ENCODE peak calls at places on chromosomes 2 and 18, in eight cellular contexts. F is H54, V is breast epithelium, B is adrenal gland, L is IMR-90, H is ovary, X is heart left ventricle, K is H1. P is an unnamed sample.

GRCh38 chr2:88658890-88659881 is 31.9 kb upstream of the EIF2AK3 start:
- DNase-seq in F (peak), V (peak), B (peak), L (peak), H (no peak), X (peak), K (no peak), P (peak)

GRCh38 chr18:46759885-46760284 is 3.0 kb upstream of the ST8SIA5 start:
- DNase-seq in F (no peak), V (no peak), B (no peak), L (no peak), H (no peak), X (no peak), K (no peak), P (no peak)

GRCh38 chr2:118814368-118814767 is 33.1 kb downstream of the EN1 start:
- DNase-seq in F (no peak), V (no peak), B (no peak), L (no peak), H (no peak), X (no peak), K (no peak), P (no peak)

GRCh38 chr18:55833543-55833942 is 245.6 kb upstream of the TCF4 start:
- DNase-seq in F (peak), V (no peak), B (no peak), L (peak), H (no peak), X (no peak), K (no peak), P (no peak)

GRCh38 chr2:207252979-207253640 is 87.4 kb upstream of the KLF7 start:
- DNase-seq in F (no peak), V (no peak), B (peak), L (peak), H (no peak), X (no peak), K (no peak), P (no peak)

GRCh38 chr2:122206101-122206500 is 450.6 kb downstream of the TSN start:
- DNase-seq in F (no peak), V (no peak), B (no peak), L (no peak), H (no peak), X (no peak), K (no peak), P (no peak)

GRCh38 chr18:45456076-45457066 is 158.9 kb upstream of the SLC14A2 start:
- DNase-seq in F (no peak), V (no peak), B (no peak), L (no peak), H (peak), X (peak), K (no peak), P (no peak)

GRCh38 chr2:121237336-121237979 is 47.5 kb downstream of the TFCP2L1 start:
- DNase-seq in F (no peak), V (no peak), B (no peak), L (no peak), H (no peak), X (peak), K (no peak), P (no peak)

GRCh38 chr2:191869781-191870180 is 22.9 kb upstream of the CAVIN2 start:
- DNase-seq in F (no peak), V (no peak), B (no peak), L (no peak), H (no peak), X (no peak), K (no peak), P (no peak)

GRCh38 chr2:129771606-129772598 is 207.6 kb upstream of the RAB6C start:
- DNase-seq in F (no peak), V (no peak), B (no peak), L (no peak), H (no peak), X (no peak), K (no peak), P (no peak)

GRCh38 chr2:10344105-10345066 is 41.7 kb downstream of the HPCAL1 start:
- DNase-seq in F (no peak), V (no peak), B (peak), L (peak), H (no peak), X (no peak), K (no peak), P (no peak)

GRCh38 chr2:191866675-191867506 is 20.0 kb upstream of the CAVIN2 start:
- DNase-seq in F (no peak), V (no peak), B (peak), L (peak), H (peak), X (no peak), K (no peak), P (peak)

GRCh38 chr18:10736984-10737383 is 211.2 kb downstream of the NAPG start:
- DNase-seq in F (no peak), V (no peak), B (no peak), L (no peak), H (no peak), X (no peak), K (no peak), P (no peak)

GRCh38 chr2:15378148-15378908 is 182.8 kb downstream of the NBAS start:
- DNase-seq in F (no peak), V (no peak), B (no peak), L (no peak), H (no peak), X (no peak), K (no peak), P (no peak)

GRCh38 chr2:129977986-129978385 is 1.5 kb upstream of the RAB6C start:
- DNase-seq in F (no peak), V (no peak), B (no peak), L (no peak), H (no peak), X (no peak), K (no peak), P (no peak)

GRCh38 chr2:26130763-26131162 is 42.1 kb upstream of the GAREM2 start:
- DNase-seq in F (no peak), V (no peak), B (no peak), L (no peak), H (no peak), X (no peak), K (no peak), P (no peak)

GRCh38 chr2:108364676-108365297 is 13.0 kb upstream of the SULT1C4 start:
- DNase-seq in F (no peak), V (no peak), B (no peak), L (peak), H (no peak), X (no peak), K (no peak), P (no peak)

GRCh38 chr2:197705912-197706838 is 1.0 kb downstream of the MARS2 start:
- DNase-seq in F (no peak), V (no peak), B (peak), L (peak), H (peak), X (no peak), K (no peak), P (no peak)

GRCh38 chr18:22347624-22348511 is 69.8 kb downstream of the CTAGE1 start:
- DNase-seq in F (no peak), V (no peak), B (peak), L (peak), H (peak), X (peak), K (no peak), P (peak)

GRCh38 chr2:47636596-47636995 is 146.3 kb upstream of the MSH6 start:
- DNase-seq in F (no peak), V (no peak), B (no peak), L (no peak), H (no peak), X (no peak), K (no peak), P (no peak)

GRCh38 chr2:10879624-10880585 is 31.8 kb upstream of the KCNF1 start:
- DNase-seq in F (no peak), V (no peak), B (no peak), L (no peak), H (no peak), X (no peak), K (no peak), P (no peak)

DNA sequence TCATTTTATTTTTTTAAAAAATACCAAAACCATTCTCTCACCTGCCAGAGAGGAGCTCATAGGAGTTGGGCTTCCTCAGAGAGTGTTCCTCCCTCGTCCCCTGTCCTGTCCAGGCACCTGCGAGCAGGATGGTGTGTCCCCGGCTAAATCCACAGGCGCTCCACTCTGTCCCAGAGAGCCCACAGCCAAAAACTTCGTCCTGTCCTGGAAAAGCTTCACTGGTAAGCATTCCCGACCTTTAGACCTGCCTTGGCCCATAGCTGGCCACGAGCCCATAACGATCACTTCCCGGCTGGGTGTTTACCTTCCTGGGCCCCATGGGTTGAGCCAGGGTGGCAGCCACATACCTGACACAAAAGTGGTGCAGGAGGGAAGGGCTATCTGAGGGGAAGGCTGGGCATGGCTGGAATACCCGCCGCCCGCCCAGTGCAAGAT is at the start of gene NGEF:
- DNase-seq in F (no peak), V (no peak), B (peak), L (no peak), H (no peak), X (no peak), K (no peak), P (no peak)
- TF ChIP-seq POLR2A in F (no peak), V (no peak), B (no peak), L (no peak), H (no peak), X (no peak), K (no peak), P (no peak)

GRCh38 chr2:220002699-220003098 is 375.3 kb downstream of the SLC4A3 start:
- DNase-seq in F (no peak), V (no peak), B (no peak), L (no peak), H (no peak), X (no peak), K (no peak), P (no peak)
- TF ChIP-seq POLR2A in F (no peak), V (no peak), B (no peak), L (no peak), H (no peak), X (no peak), K (no peak), P (no peak)

GRCh38 chr2:45614330-45614729 is 3.3 kb upstream of the SRBD1 start:
- DNase-seq in F (no peak), V (peak), B (no peak), L (no peak), H (no peak), X (no peak), K (no peak), P (no peak)

GRCh38 chr2:45610281-45611019 is 617 bp downstream of the SRBD1 start:
- DNase-seq in F (peak), V (peak), B (peak), L (peak), H (peak), X (peak), K (peak), P (peak)

GRCh38 chr2:45612265-45612664 is 1.2 kb upstream of the SRBD1 start:
- DNase-seq in F (no peak), V (no peak), B (no peak), L (no peak), H (no peak), X (no peak), K (no peak), P (no peak)

GRCh38 chr2:45612741-45613140 is 1.7 kb upstream of the SRBD1 start:
- DNase-seq in F (no peak), V (no peak), B (no peak), L (peak), H (no peak), X (no peak), K (no peak), P (no peak)

DNA sequence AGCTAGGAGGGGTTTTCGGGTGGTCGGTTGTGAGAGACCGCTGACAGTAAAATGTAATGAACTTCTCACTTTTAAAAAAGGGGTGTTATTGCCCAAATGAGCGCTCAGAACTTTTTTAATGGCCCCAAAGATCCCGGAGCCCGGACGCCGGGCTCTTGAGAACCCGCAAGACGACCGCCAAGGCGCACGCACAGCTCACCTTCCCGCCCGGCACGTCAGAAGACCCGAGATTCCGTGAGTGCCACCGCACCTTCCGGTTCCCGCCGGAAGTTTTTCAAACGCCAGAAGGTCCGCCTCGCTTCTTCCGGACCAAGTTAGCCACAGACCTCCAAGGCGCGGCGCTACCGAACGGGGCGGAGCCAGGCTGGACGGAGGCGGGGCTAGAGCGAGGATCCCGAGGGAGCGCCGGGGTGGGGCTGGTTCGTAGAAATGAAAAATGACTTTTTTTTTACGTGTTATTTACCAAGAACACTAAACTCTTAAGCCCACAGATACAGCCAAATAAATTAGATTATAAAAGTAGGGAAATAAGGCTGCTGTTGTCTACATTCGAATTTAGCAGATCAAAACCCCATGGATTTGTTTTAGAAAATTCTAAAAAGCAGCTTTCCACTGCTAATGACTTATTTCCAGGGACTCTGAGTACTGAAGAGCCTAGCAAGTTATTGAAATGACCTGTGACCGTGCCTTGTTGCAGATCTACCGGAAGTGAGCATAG is at the start of gene SRBD1:
- DNase-seq in F (peak), V (peak), B (peak), L (peak), H (peak), X (peak), K (peak), P (peak)
- TF ChIP-seq POLR2A in F (peak), V (peak), B (peak), L (peak), H (peak), X (peak), K (peak), P (peak)

GRCh38 chr2:200829258-200829655 is 17.5 kb downstream of the BZW1 start:
- DNase-seq in F (no peak), V (no peak), B (peak), L (no peak), H (no peak), X (no peak), K (no peak), P (no peak)

GRCh38 chr2:200828572-200829257 is 17.0 kb downstream of the BZW1 start:
- DNase-seq in F (no peak), V (no peak), B (peak), L (no peak), H (no peak), X (no peak), K (no peak), P (no peak)

DNA sequence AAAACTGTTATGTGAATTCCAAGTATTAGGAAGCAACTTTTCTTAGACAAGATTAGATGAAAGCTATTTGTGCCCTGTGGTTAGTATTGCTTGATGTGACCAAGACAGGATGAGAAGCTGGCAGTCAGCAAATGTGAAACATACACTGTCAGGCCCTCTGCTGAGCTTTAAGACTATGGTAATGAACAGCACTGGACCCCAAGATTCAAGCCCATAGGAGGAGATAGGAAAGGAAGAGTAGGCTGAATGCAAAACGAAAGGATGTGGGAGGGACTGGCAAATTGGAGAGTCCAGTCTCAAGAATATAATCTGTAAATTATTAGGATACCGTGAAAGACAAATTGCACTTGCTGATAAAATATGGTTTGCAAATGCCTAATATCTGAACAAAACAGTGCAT is 16.4 kb downstream of the BZW1 start:
- DNase-seq in F (no peak), V (no peak), B (no peak), L (no peak), H (no peak), X (no peak), K (no peak), P (no peak)
- TF ChIP-seq POLR2A in F (no peak), V (no peak), B (no peak), L (no peak), H (no peak), X (no peak), K (no peak), P (no peak)

GRCh38 chr2:237964578-237965404 is 2.0 kb upstream of the UBE2F start:
- DNase-seq in F (no peak), V (no peak), B (no peak), L (peak), H (no peak), X (no peak), K (no peak), P (no peak)

GRCh38 chr2:237968048-237968862 is 1.4 kb downstream of the UBE2F start:
- DNase-seq in F (no peak), V (no peak), B (peak), L (peak), H (no peak), X (peak), K (no peak), P (peak)

GRCh38 chr2:237967463-237967871 is 653 bp downstream of the UBE2F start:
- DNase-seq in F (peak), V (peak), B (peak), L (no peak), H (peak), X (peak), K (no peak), P (no peak)

GRCh38 chr2:237966250-237966564 is 607 bp upstream of the UBE2F start:
- DNase-seq in F (no peak), V (no peak), B (no peak), L (no peak), H (no peak), X (no peak), K (no peak), P (no peak)

GRCh38 chr2:237966565-237967462 is at the start of gene UBE2F:
- DNase-seq in F (peak), V (peak), B (peak), L (peak), H (peak), X (peak), K (peak), P (peak)
- TF ChIP-seq POLR2A in F (peak), V (no peak), B (peak), L (peak), H (peak), X (peak), K (peak), P (peak)

DNA sequence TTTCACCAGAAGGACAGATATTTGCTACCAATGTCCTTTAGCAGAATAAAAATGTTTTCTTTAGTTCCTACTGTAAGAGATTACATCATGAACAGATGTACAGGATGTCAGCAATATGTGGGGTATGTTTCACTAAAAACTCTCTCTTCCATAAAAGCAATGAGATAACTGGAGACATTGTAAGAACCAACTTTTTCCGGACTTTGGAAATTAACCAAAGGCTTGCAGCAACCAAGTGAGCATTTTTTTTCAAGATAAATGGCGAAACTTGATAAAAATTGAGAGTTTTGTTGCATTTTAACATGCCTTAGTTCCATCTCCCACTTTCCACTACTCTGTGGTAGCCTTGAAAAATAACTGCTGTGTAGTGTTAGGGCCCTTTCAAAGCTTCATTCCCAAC is 429.8 kb upstream of the CDH2 start:
- DNase-seq in F (no peak), V (no peak), B (no peak), L (peak), H (no peak), X (no peak), K (no peak), P (no peak)
- TF ChIP-seq POLR2A in F (no peak), V (no peak), B (no peak), L (no peak), H (no peak), X (no peak), K (no peak), P (no peak)

DNA sequence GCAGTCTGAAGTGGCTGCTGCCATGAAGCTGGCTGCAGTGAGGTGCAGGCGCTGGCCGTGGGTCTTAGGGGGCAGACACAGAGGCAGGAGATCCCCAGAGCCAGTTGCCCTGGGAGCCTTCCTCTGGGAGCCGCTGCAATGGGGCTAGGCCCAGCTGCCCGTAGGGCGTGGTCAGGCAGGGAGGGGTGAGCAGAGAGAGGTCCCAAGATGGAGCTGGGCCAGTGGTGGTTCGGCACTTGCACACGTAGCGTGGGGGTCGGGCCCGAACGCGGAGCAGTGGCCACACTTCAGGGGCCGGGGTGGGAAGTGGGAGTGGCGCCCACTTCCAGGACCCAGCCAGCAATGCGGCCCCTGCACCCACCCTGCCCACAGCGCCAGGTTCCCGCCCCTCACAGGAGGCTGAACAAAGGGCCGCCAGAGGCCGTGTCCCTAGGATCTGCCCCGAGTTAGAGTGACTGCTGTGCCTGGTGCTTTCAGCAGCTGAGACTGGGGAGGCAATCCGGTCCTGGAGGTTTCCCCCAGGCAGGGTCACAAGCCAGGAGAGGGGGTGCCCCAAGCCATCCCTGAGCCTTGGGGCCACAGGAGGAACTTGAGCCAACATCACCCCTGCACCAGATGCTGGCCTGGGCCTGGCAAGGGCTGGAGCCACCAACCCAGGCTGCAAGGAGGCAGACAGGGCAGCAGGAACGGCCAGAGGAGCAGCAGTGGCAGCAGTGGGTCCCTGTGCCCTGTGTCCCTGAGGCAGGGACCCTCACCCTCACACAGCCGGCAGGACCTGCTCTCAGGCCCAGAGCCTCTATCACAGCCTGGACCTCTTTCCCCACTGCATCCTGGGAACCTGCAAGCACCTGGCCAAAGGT is 21.3 kb upstream of the SP140L start:
- DNase-seq in F (no peak), V (no peak), B (no peak), L (no peak), H (no peak), X (no peak), K (no peak), P (no peak)
- TF ChIP-seq POLR2A in F (no peak), V (no peak), B (no peak), L (no peak), H (no peak), X (no peak), K (no peak), P (no peak)